ENCODE peak calls at places on chromosomes 11 and 22, in seven cellular contexts. One of them, this sample, is unnamed. For H3K9me3, the result is how much of the 10 kb centered on the place peaks cover.

GRCh38 chr11:76797341-76798201 is 14.4 kb downstream of the TSKU start:
- DNase-seq in stomach: no peak
- DNase-seq in Caco-2: peak
- DNase-seq in CD4-positive, alpha-beta memory T cell: no peak
- DNase-seq in HCT116: no peak
- DNase-seq in transverse colon: no peak
- DNase-seq in SK-N-SH: no peak
- DNase-seq in this sample: no peak

GRCh38 chr11:118657238-118657637 is 22.2 kb downstream of the TREH start:
- DNase-seq in stomach: no peak
- DNase-seq in Caco-2: no peak
- DNase-seq in CD4-positive, alpha-beta memory T cell: no peak
- DNase-seq in HCT116: no peak
- DNase-seq in transverse colon: no peak
- DNase-seq in SK-N-SH: peak
- DNase-seq in this sample: no peak

GRCh38 chr22:21904250-21904789 is 36.9 kb upstream of the MAPK1 start:
- DNase-seq in stomach: no peak
- DNase-seq in Caco-2: no peak
- DNase-seq in CD4-positive, alpha-beta memory T cell: no peak
- DNase-seq in HCT116: no peak
- DNase-seq in transverse colon: no peak
- DNase-seq in SK-N-SH: no peak
- DNase-seq in this sample: no peak

GRCh38 chr11:132744771-132745170 is 787.5 kb downstream of the OPCML start:
- DNase-seq in stomach: no peak
- DNase-seq in Caco-2: no peak
- DNase-seq in CD4-positive, alpha-beta memory T cell: no peak
- DNase-seq in HCT116: no peak
- DNase-seq in transverse colon: no peak
- DNase-seq in SK-N-SH: no peak
- DNase-seq in this sample: no peak

GRCh38 chr22:42664976-42665831 is 16.0 kb upstream of the CYB5R3 start:
- DNase-seq in stomach: no peak
- DNase-seq in Caco-2: no peak
- DNase-seq in CD4-positive, alpha-beta memory T cell: no peak
- DNase-seq in HCT116: no peak
- DNase-seq in transverse colon: no peak
- DNase-seq in SK-N-SH: no peak
- DNase-seq in this sample: no peak

GRCh38 chr11:111352935-111353695 is 26.0 kb downstream of the POU2AF1 start:
- DNase-seq in stomach: peak
- DNase-seq in Caco-2: no peak
- DNase-seq in CD4-positive, alpha-beta memory T cell: no peak
- DNase-seq in HCT116: no peak
- DNase-seq in transverse colon: peak
- DNase-seq in SK-N-SH: no peak
- DNase-seq in this sample: no peak

GRCh38 chr22:37716708-37717107 is 19.9 kb downstream of the TRIOBP start:
- DNase-seq in stomach: no peak
- DNase-seq in Caco-2: no peak
- DNase-seq in CD4-positive, alpha-beta memory T cell: no peak
- DNase-seq in HCT116: no peak
- DNase-seq in transverse colon: no peak
- DNase-seq in SK-N-SH: no peak
- DNase-seq in this sample: no peak

GRCh38 chr22:45977551-45978274 is 751 bp upstream of the WNT7B start:
- DNase-seq in stomach: no peak
- DNase-seq in Caco-2: no peak
- DNase-seq in CD4-positive, alpha-beta memory T cell: no peak
- DNase-seq in HCT116: no peak
- DNase-seq in transverse colon: no peak
- DNase-seq in SK-N-SH: peak
- DNase-seq in this sample: no peak

GRCh38 chr11:63521896-63522295 is 14.7 kb upstream of the PLAAT4 start:
- DNase-seq in stomach: no peak
- DNase-seq in Caco-2: no peak
- DNase-seq in CD4-positive, alpha-beta memory T cell: no peak
- DNase-seq in HCT116: no peak
- DNase-seq in transverse colon: no peak
- DNase-seq in SK-N-SH: no peak
- DNase-seq in this sample: no peak

GRCh38 chr11:73463359-73463758 is 87.2 kb downstream of the RELT start:
- DNase-seq in stomach: no peak
- DNase-seq in Caco-2: no peak
- DNase-seq in CD4-positive, alpha-beta memory T cell: no peak
- DNase-seq in HCT116: no peak
- DNase-seq in transverse colon: no peak
- DNase-seq in SK-N-SH: no peak
- DNase-seq in this sample: no peak

GRCh38 chr22:26585104-26585790 is 4.7 kb downstream of the TPST2 start:
- DNase-seq in stomach: peak
- DNase-seq in Caco-2: no peak
- DNase-seq in CD4-positive, alpha-beta memory T cell: no peak
- DNase-seq in HCT116: no peak
- DNase-seq in transverse colon: no peak
- DNase-seq in SK-N-SH: peak
- DNase-seq in this sample: no peak

GRCh38 chr22:18056802-18057474 is 20.9 kb upstream of the PEX26 start:
- DNase-seq in stomach: no peak
- DNase-seq in Caco-2: no peak
- DNase-seq in CD4-positive, alpha-beta memory T cell: no peak
- DNase-seq in HCT116: no peak
- DNase-seq in transverse colon: peak
- DNase-seq in SK-N-SH: no peak
- DNase-seq in this sample: no peak

GRCh38 chr22:45448431-45448830 is 34.9 kb downstream of the RIBC2 start:
- DNase-seq in stomach: no peak
- DNase-seq in Caco-2: no peak
- DNase-seq in CD4-positive, alpha-beta memory T cell: no peak
- DNase-seq in HCT116: no peak
- DNase-seq in transverse colon: no peak
- DNase-seq in SK-N-SH: no peak
- DNase-seq in this sample: no peak

GRCh38 chr11:93741882-93742226 is 382 bp downstream of the C11orf54 start:
- DNase-seq in stomach: peak
- DNase-seq in Caco-2: peak
- DNase-seq in CD4-positive, alpha-beta memory T cell: no peak
- DNase-seq in HCT116: no peak
- DNase-seq in transverse colon: peak
- DNase-seq in SK-N-SH: no peak
- DNase-seq in this sample: no peak

GRCh38 chr11:82845336-82846036 is 54.7 kb downstream of the PRCP start:
- DNase-seq in stomach: no peak
- DNase-seq in Caco-2: no peak
- DNase-seq in CD4-positive, alpha-beta memory T cell: no peak
- DNase-seq in HCT116: no peak
- DNase-seq in transverse colon: no peak
- DNase-seq in SK-N-SH: no peak
- DNase-seq in this sample: no peak

GRCh38 chr22:32158712-32159533 is at the start of gene C22orf42:
- DNase-seq in stomach: no peak
- DNase-seq in Caco-2: no peak
- DNase-seq in CD4-positive, alpha-beta memory T cell: no peak
- DNase-seq in HCT116: no peak
- DNase-seq in transverse colon: no peak
- DNase-seq in SK-N-SH: no peak
- DNase-seq in this sample: no peak

GRCh38 chr11:60912223-60912850 is 1.6 kb upstream of the TMEM109 start:
- DNase-seq in stomach: no peak
- DNase-seq in Caco-2: peak
- DNase-seq in CD4-positive, alpha-beta memory T cell: peak
- DNase-seq in HCT116: no peak
- DNase-seq in transverse colon: no peak
- DNase-seq in SK-N-SH: no peak
- DNase-seq in this sample: no peak

GRCh38 chr11:8988329-8989234 is 15.2 kb downstream of the NRIP3 start:
- DNase-seq in stomach: no peak
- DNase-seq in Caco-2: no peak
- DNase-seq in CD4-positive, alpha-beta memory T cell: no peak
- DNase-seq in HCT116: no peak
- DNase-seq in transverse colon: no peak
- DNase-seq in SK-N-SH: no peak
- DNase-seq in this sample: no peak

GRCh38 chr22:17121235-17122195 is at the start of gene TMEM121B:
- DNase-seq in stomach: peak
- DNase-seq in Caco-2: peak
- DNase-seq in CD4-positive, alpha-beta memory T cell: no peak
- DNase-seq in HCT116: no peak
- DNase-seq in transverse colon: peak
- DNase-seq in SK-N-SH: peak
- DNase-seq in this sample: no peak

GRCh38 chr22:42752912-42753311 is 32.2 kb upstream of the A4GALT start:
- DNase-seq in stomach: no peak
- DNase-seq in Caco-2: no peak
- DNase-seq in CD4-positive, alpha-beta memory T cell: no peak
- DNase-seq in HCT116: no peak
- DNase-seq in transverse colon: no peak
- DNase-seq in SK-N-SH: peak
- DNase-seq in this sample: no peak

GRCh38 chr11:63762662-63763505 is 5.7 kb downstream of the ZFTA start:
- DNase-seq in stomach: peak
- DNase-seq in Caco-2: no peak
- DNase-seq in CD4-positive, alpha-beta memory T cell: no peak
- DNase-seq in HCT116: no peak
- DNase-seq in transverse colon: peak
- DNase-seq in SK-N-SH: peak
- DNase-seq in this sample: no peak

GRCh38 chr22:37535159-37535558 is 15.9 kb upstream of the CARD10 start:
- DNase-seq in stomach: no peak
- DNase-seq in Caco-2: no peak
- DNase-seq in CD4-positive, alpha-beta memory T cell: no peak
- DNase-seq in HCT116: no peak
- DNase-seq in transverse colon: no peak
- DNase-seq in SK-N-SH: no peak
- DNase-seq in this sample: no peak

GRCh38 chr11:64890084-64890944 is 11.9 kb upstream of the EHD1 start:
- DNase-seq in stomach: no peak
- DNase-seq in Caco-2: no peak
- DNase-seq in CD4-positive, alpha-beta memory T cell: no peak
- DNase-seq in HCT116: no peak
- DNase-seq in transverse colon: peak
- DNase-seq in SK-N-SH: no peak
- DNase-seq in this sample: no peak

GRCh38 chr22:28450109-28450508 is 229.5 kb downstream of the TTC28 start:
- DNase-seq in stomach: no peak
- DNase-seq in Caco-2: no peak
- DNase-seq in CD4-positive, alpha-beta memory T cell: no peak
- DNase-seq in HCT116: no peak
- DNase-seq in transverse colon: no peak
- DNase-seq in SK-N-SH: no peak
- DNase-seq in this sample: no peak

GRCh38 chr11:110297082-110297725 is 790 bp upstream of the RDX start:
- DNase-seq in stomach: no peak
- DNase-seq in Caco-2: no peak
- DNase-seq in CD4-positive, alpha-beta memory T cell: no peak
- DNase-seq in HCT116: no peak
- DNase-seq in transverse colon: no peak
- DNase-seq in SK-N-SH: no peak
- DNase-seq in this sample: no peak

GRCh38 chr11:74871037-74871436 is 77.9 kb downstream of the XRRA1 start:
- DNase-seq in stomach: no peak
- DNase-seq in Caco-2: no peak
- DNase-seq in CD4-positive, alpha-beta memory T cell: no peak
- DNase-seq in HCT116: no peak
- DNase-seq in transverse colon: no peak
- DNase-seq in SK-N-SH: no peak
- DNase-seq in this sample: no peak
- H3K9me3 ChIP-seq in stomach: half or more
- H3K9me3 ChIP-seq in Caco-2: under half
- H3K9me3 ChIP-seq in CD4-positive, alpha-beta memory T cell: under half
- H3K9me3 ChIP-seq in HCT116: under half
- H3K9me3 ChIP-seq in transverse colon: half or more
- H3K9me3 ChIP-seq in SK-N-SH: under half
- H3K9me3 ChIP-seq in this sample: under half

DNA sequence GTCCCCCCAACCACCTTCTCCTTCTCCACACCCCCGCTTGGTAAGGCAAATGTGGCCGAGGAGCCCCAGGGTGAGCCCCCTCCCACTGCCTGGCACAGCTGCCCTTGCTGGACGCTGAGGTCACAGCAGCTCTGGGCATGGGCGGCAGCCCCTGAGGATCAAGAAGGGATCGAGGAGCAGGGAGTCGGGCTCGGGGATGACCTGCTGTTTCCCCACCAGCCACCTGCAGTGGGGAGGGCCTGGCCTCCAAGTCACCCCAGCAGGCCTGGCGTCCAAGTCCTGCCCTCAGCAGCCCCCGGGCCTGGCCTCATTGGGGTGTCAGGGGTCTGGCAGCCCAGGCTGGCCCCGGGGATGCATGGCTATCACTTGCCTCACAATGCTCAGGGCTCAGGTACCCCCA is 23.7 kb downstream of the MUC5AC start:
- DNase-seq in stomach: no peak
- DNase-seq in Caco-2: no peak
- DNase-seq in CD4-positive, alpha-beta memory T cell: no peak
- DNase-seq in HCT116: no peak
- DNase-seq in transverse colon: no peak
- DNase-seq in SK-N-SH: no peak
- DNase-seq in this sample: peak
- H3K9me3 ChIP-seq in stomach: under half
- H3K9me3 ChIP-seq in Caco-2: under half
- H3K9me3 ChIP-seq in CD4-positive, alpha-beta memory T cell: under half
- H3K9me3 ChIP-seq in HCT116: under half
- H3K9me3 ChIP-seq in transverse colon: under half
- H3K9me3 ChIP-seq in SK-N-SH: under half
- H3K9me3 ChIP-seq in this sample: under half

GRCh38 chr11:28838741-28839140 is 730.6 kb downstream of the METTL15 start:
- DNase-seq in stomach: no peak
- DNase-seq in Caco-2: no peak
- DNase-seq in CD4-positive, alpha-beta memory T cell: no peak
- DNase-seq in HCT116: no peak
- DNase-seq in transverse colon: no peak
- DNase-seq in SK-N-SH: no peak
- DNase-seq in this sample: no peak
- H3K9me3 ChIP-seq in stomach: under half
- H3K9me3 ChIP-seq in Caco-2: under half
- H3K9me3 ChIP-seq in CD4-positive, alpha-beta memory T cell: under half
- H3K9me3 ChIP-seq in HCT116: under half
- H3K9me3 ChIP-seq in transverse colon: under half
- H3K9me3 ChIP-seq in SK-N-SH: under half
- H3K9me3 ChIP-seq in this sample: under half

GRCh38 chr11:48242501-48242900 is 2.4 kb upstream of the OR4X2 start:
- DNase-seq in stomach: no peak
- DNase-seq in Caco-2: no peak
- DNase-seq in CD4-positive, alpha-beta memory T cell: no peak
- DNase-seq in HCT116: no peak
- DNase-seq in transverse colon: no peak
- DNase-seq in SK-N-SH: no peak
- DNase-seq in this sample: no peak
- H3K9me3 ChIP-seq in stomach: under half
- H3K9me3 ChIP-seq in Caco-2: under half
- H3K9me3 ChIP-seq in CD4-positive, alpha-beta memory T cell: under half
- H3K9me3 ChIP-seq in HCT116: under half
- H3K9me3 ChIP-seq in transverse colon: under half
- H3K9me3 ChIP-seq in SK-N-SH: under half
- H3K9me3 ChIP-seq in this sample: under half

GRCh38 chr22:50464451-50464850 is 10.4 kb downstream of the SBF1 start:
- DNase-seq in stomach: no peak
- DNase-seq in Caco-2: no peak
- DNase-seq in CD4-positive, alpha-beta memory T cell: no peak
- DNase-seq in HCT116: no peak
- DNase-seq in transverse colon: no peak
- DNase-seq in SK-N-SH: no peak
- DNase-seq in this sample: no peak
- H3K9me3 ChIP-seq in stomach: under half
- H3K9me3 ChIP-seq in Caco-2: under half
- H3K9me3 ChIP-seq in CD4-positive, alpha-beta memory T cell: under half
- H3K9me3 ChIP-seq in HCT116: under half
- H3K9me3 ChIP-seq in transverse colon: under half
- H3K9me3 ChIP-seq in SK-N-SH: under half
- H3K9me3 ChIP-seq in this sample: under half

This sample was measured in T-helper 17 cell.